ENCODE peak calls at places on chromosome 21, in seven cellular contexts. One of them, this sample, is unnamed.

GRCh38 chr21:41778974-41779600 is 12.2 kb upstream of the RIPK4 start:
- DNase-seq in progenitor cell of endocrine pancreas: no peak
- DNase-seq in prostate gland: no peak
- DNase-seq in NCI-H345: peak; percentile 67
- DNase-seq in NCI-H1105: no peak
- DNase-seq in lower lobe of right lung: no peak
- DNase-seq in fibroblast of pulmonary artery: no peak
- DNase-seq in this sample: no peak

GRCh38 chr21:38766987-38767722 is 38.6 kb upstream of the ETS2 start:
- DNase-seq in progenitor cell of endocrine pancreas: no peak
- DNase-seq in prostate gland: peak; percentile 26
- DNase-seq in NCI-H345: peak; percentile 21
- DNase-seq in NCI-H1105: no peak
- DNase-seq in lower lobe of right lung: peak; percentile 55
- DNase-seq in fibroblast of pulmonary artery: no peak
- DNase-seq in this sample: no peak

GRCh38 chr21:40425981-40426380 is 421.0 kb downstream of the DSCAM start:
- DNase-seq in progenitor cell of endocrine pancreas: no peak
- DNase-seq in prostate gland: no peak
- DNase-seq in NCI-H345: peak; percentile 26
- DNase-seq in NCI-H1105: no peak
- DNase-seq in lower lobe of right lung: no peak
- DNase-seq in fibroblast of pulmonary artery: no peak
- DNase-seq in this sample: no peak

GRCh38 chr21:28828981-28829380 is 163.7 kb downstream of the LTN1 start:
- DNase-seq in progenitor cell of endocrine pancreas: no peak
- DNase-seq in prostate gland: no peak
- DNase-seq in NCI-H345: no peak
- DNase-seq in NCI-H1105: no peak
- DNase-seq in lower lobe of right lung: no peak
- DNase-seq in fibroblast of pulmonary artery: no peak
- DNase-seq in this sample: no peak

GRCh38 chr21:45279446-45280177 is 8.1 kb downstream of the POFUT2 start:
- DNase-seq in progenitor cell of endocrine pancreas: no peak
- DNase-seq in prostate gland: no peak
- DNase-seq in NCI-H345: no peak
- DNase-seq in NCI-H1105: no peak
- DNase-seq in lower lobe of right lung: peak; percentile 34
- DNase-seq in fibroblast of pulmonary artery: no peak
- DNase-seq in this sample: no peak

GRCh38 chr21:45747802-45748445 is 104.4 kb downstream of the PCBP3 start:
- DNase-seq in progenitor cell of endocrine pancreas: no peak
- DNase-seq in prostate gland: peak; percentile 22
- DNase-seq in NCI-H345: peak; percentile 87
- DNase-seq in NCI-H1105: peak; percentile 56
- DNase-seq in lower lobe of right lung: no peak
- DNase-seq in fibroblast of pulmonary artery: peak; percentile 37
- DNase-seq in this sample: peak; percentile 28

GRCh38 chr21:44300262-44300959 is 558 bp downstream of the PFKL start:
- DNase-seq in progenitor cell of endocrine pancreas: peak; percentile 32
- DNase-seq in prostate gland: peak; percentile 59
- DNase-seq in NCI-H345: peak; percentile 40
- DNase-seq in NCI-H1105: peak; percentile 10
- DNase-seq in lower lobe of right lung: peak; percentile 88
- DNase-seq in fibroblast of pulmonary artery: peak; percentile 41
- DNase-seq in this sample: peak; percentile 80

GRCh38 chr21:26795866-26796329 is 49.3 kb downstream of the ADAMTS1 start:
- DNase-seq in progenitor cell of endocrine pancreas: no peak
- DNase-seq in prostate gland: peak; percentile 14
- DNase-seq in NCI-H345: peak; percentile 7
- DNase-seq in NCI-H1105: no peak
- DNase-seq in lower lobe of right lung: no peak
- DNase-seq in fibroblast of pulmonary artery: peak; percentile 99
- DNase-seq in this sample: no peak

GRCh38 chr21:32693581-32693980 is 34.2 kb downstream of the SYNJ1 start:
- DNase-seq in progenitor cell of endocrine pancreas: no peak
- DNase-seq in prostate gland: no peak
- DNase-seq in NCI-H345: no peak
- DNase-seq in NCI-H1105: no peak
- DNase-seq in lower lobe of right lung: no peak
- DNase-seq in fibroblast of pulmonary artery: no peak
- DNase-seq in this sample: no peak

GRCh38 chr21:33121715-33122475 is 52.0 kb downstream of the OLIG1 start:
- DNase-seq in progenitor cell of endocrine pancreas: no peak
- DNase-seq in prostate gland: peak; percentile 69
- DNase-seq in NCI-H345: peak; percentile 7
- DNase-seq in NCI-H1105: peak; percentile 19
- DNase-seq in lower lobe of right lung: no peak
- DNase-seq in fibroblast of pulmonary artery: peak; percentile 25
- DNase-seq in this sample: no peak

GRCh38 chr21:44967082-44968047 is 27.5 kb downstream of the SLX9 start:
- DNase-seq in progenitor cell of endocrine pancreas: no peak
- DNase-seq in prostate gland: no peak
- DNase-seq in NCI-H345: no peak
- DNase-seq in NCI-H1105: no peak
- DNase-seq in lower lobe of right lung: no peak
- DNase-seq in fibroblast of pulmonary artery: no peak
- DNase-seq in this sample: no peak

GRCh38 chr21:41581592-41582228 is 73.8 kb upstream of the TMPRSS2 start:
- DNase-seq in progenitor cell of endocrine pancreas: no peak
- DNase-seq in prostate gland: no peak
- DNase-seq in NCI-H345: no peak
- DNase-seq in NCI-H1105: no peak
- DNase-seq in lower lobe of right lung: no peak
- DNase-seq in fibroblast of pulmonary artery: no peak
- DNase-seq in this sample: no peak

GRCh38 chr21:38354231-38354630 is 97.4 kb downstream of the KCNJ15 start:
- DNase-seq in progenitor cell of endocrine pancreas: no peak
- DNase-seq in prostate gland: no peak
- DNase-seq in NCI-H345: no peak
- DNase-seq in NCI-H1105: no peak
- DNase-seq in lower lobe of right lung: no peak
- DNase-seq in fibroblast of pulmonary artery: no peak
- DNase-seq in this sample: no peak

GRCh38 chr21:38825901-38826300 is 20.2 kb downstream of the ETS2 start:
- DNase-seq in progenitor cell of endocrine pancreas: no peak
- DNase-seq in prostate gland: no peak
- DNase-seq in NCI-H345: no peak
- DNase-seq in NCI-H1105: no peak
- DNase-seq in lower lobe of right lung: no peak
- DNase-seq in fibroblast of pulmonary artery: no peak
- DNase-seq in this sample: no peak

GRCh38 chr21:31220567-31220966 is 123.5 kb downstream of the TIAM1 start:
- DNase-seq in progenitor cell of endocrine pancreas: no peak
- DNase-seq in prostate gland: no peak
- DNase-seq in NCI-H345: peak; percentile 76
- DNase-seq in NCI-H1105: peak; percentile 33
- DNase-seq in lower lobe of right lung: no peak
- DNase-seq in fibroblast of pulmonary artery: peak; percentile 35
- DNase-seq in this sample: no peak

GRCh38 chr21:35611752-35612151 is 448.6 kb downstream of the SETD4 start:
- DNase-seq in progenitor cell of endocrine pancreas: no peak
- DNase-seq in prostate gland: no peak
- DNase-seq in NCI-H345: no peak
- DNase-seq in NCI-H1105: no peak
- DNase-seq in lower lobe of right lung: no peak
- DNase-seq in fibroblast of pulmonary artery: no peak
- DNase-seq in this sample: no peak

GRCh38 chr21:41766883-41767605 is at the start of gene RIPK4:
- DNase-seq in progenitor cell of endocrine pancreas: peak; percentile 84
- DNase-seq in prostate gland: peak; percentile 90
- DNase-seq in NCI-H345: peak; percentile 93
- DNase-seq in NCI-H1105: peak; percentile 87
- DNase-seq in lower lobe of right lung: peak; percentile 82
- DNase-seq in fibroblast of pulmonary artery: peak; percentile 35
- DNase-seq in this sample: peak; percentile 81

GRCh38 chr21:38505654-38506523 is 7.6 kb upstream of the ERG start:
- DNase-seq in progenitor cell of endocrine pancreas: no peak
- DNase-seq in prostate gland: peak; percentile 57
- DNase-seq in NCI-H345: peak; percentile 67
- DNase-seq in NCI-H1105: peak; percentile 53
- DNase-seq in lower lobe of right lung: no peak
- DNase-seq in fibroblast of pulmonary artery: peak; percentile 87
- DNase-seq in this sample: peak; percentile 28

GRCh38 chr21:32415451-32415850 is 2.9 kb downstream of the EVA1C start:
- DNase-seq in progenitor cell of endocrine pancreas: no peak
- DNase-seq in prostate gland: no peak
- DNase-seq in NCI-H345: no peak
- DNase-seq in NCI-H1105: no peak
- DNase-seq in lower lobe of right lung: no peak
- DNase-seq in fibroblast of pulmonary artery: no peak
- DNase-seq in this sample: no peak

GRCh38 chr21:25827513-25827912 is 92.7 kb downstream of the GABPA start:
- DNase-seq in progenitor cell of endocrine pancreas: no peak
- DNase-seq in prostate gland: no peak
- DNase-seq in NCI-H345: no peak
- DNase-seq in NCI-H1105: no peak
- DNase-seq in lower lobe of right lung: no peak
- DNase-seq in fibroblast of pulmonary artery: no peak
- DNase-seq in this sample: no peak

GRCh38 chr21:43609501-43610340 is 49.6 kb downstream of the HSF2BP start:
- DNase-seq in progenitor cell of endocrine pancreas: no peak
- DNase-seq in prostate gland: peak; percentile 87
- DNase-seq in NCI-H345: peak; percentile 99
- DNase-seq in NCI-H1105: peak; percentile 96
- DNase-seq in lower lobe of right lung: no peak
- DNase-seq in fibroblast of pulmonary artery: peak; percentile 91
- DNase-seq in this sample: peak; percentile 42

GRCh38 chr21:40809673-40810072 is 37.3 kb downstream of the DSCAM start:
- DNase-seq in progenitor cell of endocrine pancreas: no peak
- DNase-seq in prostate gland: no peak
- DNase-seq in NCI-H345: no peak
- DNase-seq in NCI-H1105: no peak
- DNase-seq in lower lobe of right lung: no peak
- DNase-seq in fibroblast of pulmonary artery: no peak
- DNase-seq in this sample: no peak

GRCh38 chr21:41958886-41959563 is 5.2 kb upstream of the C2CD2 start:
- DNase-seq in progenitor cell of endocrine pancreas: no peak
- DNase-seq in prostate gland: no peak
- DNase-seq in NCI-H345: no peak
- DNase-seq in NCI-H1105: no peak
- DNase-seq in lower lobe of right lung: no peak
- DNase-seq in fibroblast of pulmonary artery: no peak
- DNase-seq in this sample: no peak

GRCh38 chr21:36735724-36736310 is 36.9 kb downstream of the SIM2 start:
- DNase-seq in progenitor cell of endocrine pancreas: no peak
- DNase-seq in prostate gland: no peak
- DNase-seq in NCI-H345: no peak
- DNase-seq in NCI-H1105: no peak
- DNase-seq in lower lobe of right lung: no peak
- DNase-seq in fibroblast of pulmonary artery: no peak
- DNase-seq in this sample: no peak